ENCODE peak calls at places on chromosomes 2 and 18, in four cellular contexts. One of them, this sample, is unnamed. For H3K4me1, the result is how much of the 10 kb centered on the place peaks cover.

GRCh38 chr2:51866361-51866760 is 834.4 kb upstream of the NRXN1 start:
- DNase-seq in cardiac muscle cell: no peak
- DNase-seq in heart left ventricle: no peak
- DNase-seq in body of pancreas: no peak
- DNase-seq in this sample: no peak

GRCh38 chr2:200419325-200419724 is 90.5 kb downstream of the KCTD18 start:
- DNase-seq in cardiac muscle cell: no peak
- DNase-seq in heart left ventricle: no peak
- DNase-seq in body of pancreas: no peak
- DNase-seq in this sample: no peak

GRCh38 chr2:28567076-28567471 is 71.2 kb downstream of the PLB1 start:
- DNase-seq in heart left ventricle: no peak
- DNase-seq in cardiac muscle cell: no peak
- DNase-seq in body of pancreas: no peak
- DNase-seq in this sample: peak

GRCh38 chr2:129731925-129732629 is 247.4 kb upstream of the RAB6C start:
- DNase-seq in heart left ventricle: no peak
- DNase-seq in body of pancreas: no peak
- DNase-seq in cardiac muscle cell: no peak
- DNase-seq in this sample: no peak

GRCh38 chr18:9531791-9532410 is 56.6 kb downstream of the RALBP1 start:
- DNase-seq in body of pancreas: no peak
- DNase-seq in heart left ventricle: no peak
- DNase-seq in cardiac muscle cell: no peak
- DNase-seq in this sample: no peak

GRCh38 chr2:84939426-84940087 is 31.4 kb upstream of the KCMF1 start:
- DNase-seq in body of pancreas: peak
- DNase-seq in cardiac muscle cell: no peak
- DNase-seq in heart left ventricle: no peak
- DNase-seq in this sample: no peak

GRCh38 chr2:3959372-3959771 is 256.0 kb downstream of the DCDC2C start:
- DNase-seq in cardiac muscle cell: peak
- DNase-seq in heart left ventricle: no peak
- DNase-seq in body of pancreas: no peak
- DNase-seq in this sample: no peak

GRCh38 chr2:151237422-151238012 is 24.1 kb downstream of the RBM43 start:
- DNase-seq in body of pancreas: no peak
- DNase-seq in cardiac muscle cell: no peak
- DNase-seq in heart left ventricle: no peak
- DNase-seq in this sample: no peak

GRCh38 chr2:237967463-237967871 is 653 bp downstream of the UBE2F start:
- DNase-seq in body of pancreas: peak
- DNase-seq in heart left ventricle: no peak
- DNase-seq in cardiac muscle cell: peak
- DNase-seq in this sample: peak

GRCh38 chr2:208948073-208948472 is 475.8 kb upstream of the MAP2 start:
- DNase-seq in cardiac muscle cell: peak
- DNase-seq in heart left ventricle: no peak
- DNase-seq in body of pancreas: no peak
- DNase-seq in this sample: no peak

GRCh38 chr2:42639340-42640077 is 71.1 kb downstream of the MTA3 start:
- DNase-seq in heart left ventricle: no peak
- DNase-seq in cardiac muscle cell: no peak
- DNase-seq in body of pancreas: no peak
- DNase-seq in this sample: peak

GRCh38 chr2:134258684-134259408 is 5.0 kb downstream of the MGAT5 start:
- DNase-seq in heart left ventricle: peak
- DNase-seq in body of pancreas: no peak
- DNase-seq in cardiac muscle cell: no peak
- DNase-seq in this sample: no peak

GRCh38 chr2:232576995-232577394 is 26.5 kb downstream of the EIF4E2 start:
- DNase-seq in body of pancreas: no peak
- DNase-seq in cardiac muscle cell: no peak
- DNase-seq in heart left ventricle: no peak
- DNase-seq in this sample: no peak

GRCh38 chr2:71347517-71347916 is 15.9 kb downstream of the ZNF638 start:
- DNase-seq in body of pancreas: no peak
- DNase-seq in heart left ventricle: no peak
- DNase-seq in cardiac muscle cell: peak
- DNase-seq in this sample: peak

GRCh38 chr2:187358531-187358930 is 89.5 kb downstream of the CALCRL start:
- DNase-seq in cardiac muscle cell: no peak
- DNase-seq in heart left ventricle: no peak
- DNase-seq in body of pancreas: no peak
- DNase-seq in this sample: no peak

GRCh38 chr2:172095905-172096660 is 6.6 kb downstream of the DLX2 start:
- DNase-seq in heart left ventricle: no peak
- DNase-seq in cardiac muscle cell: no peak
- DNase-seq in body of pancreas: no peak
- DNase-seq in this sample: no peak

GRCh38 chr18:74745658-74746403 is 148.2 kb downstream of the ZNF407 start:
- DNase-seq in cardiac muscle cell: no peak
- DNase-seq in body of pancreas: no peak
- DNase-seq in heart left ventricle: no peak
- DNase-seq in this sample: no peak

GRCh38 chr2:156329922-156330726 is 2.4 kb downstream of the NR4A2 start:
- DNase-seq in heart left ventricle: no peak
- DNase-seq in cardiac muscle cell: peak
- DNase-seq in body of pancreas: no peak
- DNase-seq in this sample: no peak

GRCh38 chr2:177667626-177668025 is 275.1 kb downstream of the AGPS start:
- DNase-seq in body of pancreas: no peak
- DNase-seq in heart left ventricle: peak
- DNase-seq in cardiac muscle cell: no peak
- DNase-seq in this sample: no peak

GRCh38 chr2:181312515-181312927 is 144.7 kb upstream of the ITGA4 start:
- DNase-seq in heart left ventricle: no peak
- DNase-seq in cardiac muscle cell: no peak
- DNase-seq in body of pancreas: no peak
- DNase-seq in this sample: no peak

GRCh38 chr2:9998916-9999654 is 44.3 kb upstream of the KLF11 start:
- DNase-seq in body of pancreas: no peak
- DNase-seq in heart left ventricle: no peak
- DNase-seq in cardiac muscle cell: no peak
- DNase-seq in this sample: no peak

GRCh38 chr2:154577390-154577789 is 121.1 kb upstream of the KCNJ3 start:
- DNase-seq in body of pancreas: no peak
- DNase-seq in heart left ventricle: no peak
- DNase-seq in cardiac muscle cell: no peak
- DNase-seq in this sample: no peak

GRCh38 chr2:239006886-239007285 is 159.0 kb downstream of the TWIST2 start:
- DNase-seq in body of pancreas: no peak
- DNase-seq in cardiac muscle cell: no peak
- DNase-seq in heart left ventricle: no peak
- DNase-seq in this sample: no peak

GRCh38 chr2:237916296-237916695 is 50.5 kb upstream of the UBE2F start:
- DNase-seq in heart left ventricle: no peak
- DNase-seq in cardiac muscle cell: no peak
- DNase-seq in body of pancreas: no peak
- DNase-seq in this sample: no peak

GRCh38 chr2:73911548-73912208 is 15.0 kb upstream of the DGUOK start:
- DNase-seq in heart left ventricle: no peak
- DNase-seq in body of pancreas: no peak
- DNase-seq in cardiac muscle cell: no peak
- DNase-seq in this sample: no peak

GRCh38 chr2:219661955-219662395 is 34.5 kb downstream of the SLC4A3 start:
- DNase-seq in cardiac muscle cell: no peak
- DNase-seq in body of pancreas: no peak
- DNase-seq in heart left ventricle: no peak
- DNase-seq in this sample: no peak
- H3K4me1 ChIP-seq in cardiac muscle cell: under half
- H3K4me1 ChIP-seq in body of pancreas: under half
- H3K4me1 ChIP-seq in heart left ventricle: under half
- H3K4me1 ChIP-seq in this sample: under half

GRCh38 chr2:196239622-196240587 is 68.5 kb upstream of the STK17B start:
- DNase-seq in heart left ventricle: peak
- DNase-seq in body of pancreas: peak
- DNase-seq in cardiac muscle cell: no peak
- DNase-seq in this sample: no peak
- H3K4me3 ChIP-seq in heart left ventricle: no peak
- H3K4me3 ChIP-seq in body of pancreas: no peak
- H3K4me3 ChIP-seq in cardiac muscle cell: no peak
- H3K4me3 ChIP-seq in this sample: no peak

DNA sequence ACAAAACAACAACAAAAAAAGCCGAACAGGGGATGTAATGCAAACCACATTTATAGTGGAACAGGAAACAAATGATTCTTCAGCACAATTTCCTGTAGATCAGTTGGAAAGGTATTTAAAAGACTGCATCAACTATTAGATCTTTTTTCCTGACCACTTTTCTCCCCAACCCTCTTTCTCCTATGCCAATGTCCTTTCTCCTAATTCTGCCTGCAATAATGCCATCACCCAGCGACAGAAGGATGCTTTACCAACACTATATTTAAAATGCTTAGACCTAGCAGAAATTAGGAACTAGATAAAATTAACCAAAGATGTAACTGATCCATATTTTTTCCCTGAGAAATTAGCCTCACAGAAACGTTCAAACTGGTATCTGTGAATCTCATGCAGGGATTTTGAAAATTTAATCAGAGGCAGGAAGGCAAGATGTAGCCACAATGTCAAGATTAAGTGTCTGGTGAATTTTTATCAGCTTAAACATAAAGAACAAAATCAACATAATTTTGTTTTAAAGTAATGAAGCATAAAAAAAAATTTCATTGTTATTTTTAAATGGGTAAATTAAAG is 271.3 kb downstream of the TCF4 start:
- DNase-seq in heart left ventricle: no peak
- DNase-seq in body of pancreas: no peak
- DNase-seq in cardiac muscle cell: no peak
- DNase-seq in this sample: no peak
- H3K4me1 ChIP-seq in heart left ventricle: half or more
- H3K4me1 ChIP-seq in body of pancreas: under half
- H3K4me1 ChIP-seq in cardiac muscle cell: under half
- H3K4me1 ChIP-seq in this sample: under half

DNA sequence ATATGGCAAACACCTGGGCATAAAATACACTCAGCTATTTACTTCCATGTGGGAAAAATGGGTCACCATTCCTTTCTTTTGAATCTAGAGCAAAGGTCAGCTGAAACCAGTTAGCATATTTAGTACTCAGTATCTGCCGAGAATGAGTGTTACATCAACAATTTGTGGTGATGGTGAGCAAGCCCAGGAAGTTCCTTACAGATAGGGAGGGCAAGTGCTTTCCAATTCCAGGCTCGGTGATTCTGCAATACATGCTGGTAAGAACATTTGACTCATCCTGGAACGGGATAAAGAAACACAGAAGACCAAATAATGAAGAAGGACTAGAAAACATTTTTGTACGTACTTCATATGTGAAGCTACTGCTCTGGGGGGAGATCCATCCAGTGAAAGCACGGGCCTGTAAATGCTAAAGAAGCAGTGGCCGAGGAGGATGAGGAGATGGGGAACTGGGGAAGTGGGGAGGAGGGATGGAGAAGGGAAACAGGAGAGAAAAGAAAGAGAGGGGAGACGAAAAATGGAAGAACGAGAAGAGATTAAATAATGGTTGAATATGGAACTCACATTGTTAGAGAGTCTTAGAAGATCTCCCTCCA is 251.9 kb downstream of the TTC32 start:
- DNase-seq in heart left ventricle: peak
- DNase-seq in cardiac muscle cell: peak
- DNase-seq in body of pancreas: no peak
- DNase-seq in this sample: no peak
- H3K4me3 ChIP-seq in heart left ventricle: no peak
- H3K4me3 ChIP-seq in cardiac muscle cell: no peak
- H3K4me3 ChIP-seq in body of pancreas: no peak
- H3K4me3 ChIP-seq in this sample: no peak

GRCh38 chr2:216553093-216553478 is 54.4 kb downstream of the RPL37A start:
- DNase-seq in cardiac muscle cell: no peak
- DNase-seq in body of pancreas: no peak
- DNase-seq in heart left ventricle: no peak
- DNase-seq in this sample: no peak
- H3K4me1 ChIP-seq in cardiac muscle cell: under half
- H3K4me1 ChIP-seq in body of pancreas: under half
- H3K4me1 ChIP-seq in heart left ventricle: under half
- H3K4me1 ChIP-seq in this sample: under half

DNA sequence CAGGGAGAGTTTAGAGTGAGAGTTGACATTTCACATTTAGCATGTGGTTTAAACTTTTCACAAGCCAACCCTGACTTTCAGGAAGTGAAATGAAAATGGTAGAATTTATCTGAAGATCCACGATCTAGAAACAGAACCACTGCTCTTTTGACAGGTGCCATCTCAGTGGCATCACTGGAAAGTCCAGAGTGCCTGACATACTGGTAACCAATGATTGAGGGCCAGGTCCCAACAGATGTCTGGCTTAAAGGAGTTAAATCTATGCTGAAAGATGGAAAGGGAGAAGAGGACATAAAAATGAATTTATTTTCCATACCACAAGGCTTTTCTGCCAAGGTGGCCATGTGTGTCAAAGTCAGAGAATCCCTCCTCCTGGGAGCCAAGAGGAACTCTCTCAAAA is 2.7 kb downstream of the IL36G start:
- DNase-seq in cardiac muscle cell: no peak
- DNase-seq in body of pancreas: no peak
- DNase-seq in heart left ventricle: no peak
- DNase-seq in this sample: no peak
- H3K4me3 ChIP-seq in cardiac muscle cell: no peak
- H3K4me3 ChIP-seq in body of pancreas: no peak
- H3K4me3 ChIP-seq in heart left ventricle: no peak
- H3K4me3 ChIP-seq in this sample: no peak

GRCh38 chr18:26458526-26459232 is 89.7 kb downstream of the KCTD1 start:
- DNase-seq in heart left ventricle: no peak
- DNase-seq in cardiac muscle cell: no peak
- DNase-seq in body of pancreas: no peak
- DNase-seq in this sample: no peak

GRCh38 chr18:26456070-26456491 is 92.3 kb downstream of the KCTD1 start:
- DNase-seq in cardiac muscle cell: no peak
- DNase-seq in body of pancreas: no peak
- DNase-seq in heart left ventricle: no peak
- DNase-seq in this sample: peak

GRCh38 chr18:26457611-26458350 is 90.6 kb downstream of the KCTD1 start:
- DNase-seq in body of pancreas: no peak
- DNase-seq in heart left ventricle: no peak
- DNase-seq in cardiac muscle cell: peak
- DNase-seq in this sample: no peak

GRCh38 chr18:26455639-26456038 is 92.7 kb downstream of the KCTD1 start:
- DNase-seq in body of pancreas: no peak
- DNase-seq in heart left ventricle: no peak
- DNase-seq in cardiac muscle cell: no peak
- DNase-seq in this sample: no peak

DNA sequence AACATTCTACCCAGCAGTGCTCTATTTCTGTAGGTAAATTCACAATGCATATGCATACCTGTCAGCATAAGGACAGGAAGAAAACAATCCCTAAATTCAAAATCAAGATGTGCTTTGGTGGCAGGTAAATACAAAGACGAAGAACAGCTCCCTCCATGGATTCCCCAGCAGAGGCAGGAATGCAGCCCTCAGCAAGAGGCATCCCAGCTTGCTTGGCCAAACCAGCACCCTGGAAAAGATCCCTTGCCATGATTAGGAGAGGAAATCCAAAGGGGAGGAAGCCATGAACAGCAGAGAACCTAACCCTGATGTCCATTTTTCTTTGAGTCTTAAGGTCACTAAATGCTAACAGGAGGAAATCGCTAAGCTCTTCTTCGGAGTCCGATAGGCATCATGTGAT is 91.2 kb downstream of the KCTD1 start:
- DNase-seq in cardiac muscle cell: no peak
- DNase-seq in heart left ventricle: no peak
- DNase-seq in body of pancreas: no peak
- DNase-seq in this sample: no peak
- H3K4me1 ChIP-seq in cardiac muscle cell: under half
- H3K4me1 ChIP-seq in heart left ventricle: under half
- H3K4me1 ChIP-seq in body of pancreas: under half
- H3K4me1 ChIP-seq in this sample: under half

This sample was measured in HAP-1.